ENCODE peak calls at places on chromosomes 12 and 14, in five cellular contexts. G is HEK293T, J is cerebellar nuclear complex, F is iPS-NIHi11, H is gastrocnemius medialis. V is an unnamed sample.

GRCh38 chr12:23540572-23540971 is 408.9 kb downstream of the SOX5 start:
- DNase-seq in H (no peak), G (no peak), F (no peak), J (no peak), V (no peak)

GRCh38 chr14:68585690-68586089 is 207.2 kb downstream of the ZFP36L1 start:
- DNase-seq in F (no peak), G (no peak), H (no peak), J (no peak), V (no peak)

GRCh38 chr14:103770902-103771301 is 55.3 kb downstream of the ZFYVE21 start:
- DNase-seq in J (no peak), G (no peak), F (peak; percentile 34), H (no peak), V (no peak)

GRCh38 chr12:111842556-111843396 is 748 bp downstream of the MAPKAPK5 start:
- DNase-seq in G (peak; percentile 19), F (no peak), J (no peak), H (no peak), V (no peak)

GRCh38 chr14:90941705-90942104 is 118.7 kb downstream of the RPS6KA5 start:
- DNase-seq in F (no peak), H (no peak), G (no peak), J (no peak), V (no peak)

GRCh38 chr12:28248555-28249127 is 58.4 kb downstream of the CCDC91 start:
- DNase-seq in J (no peak), G (no peak), H (no peak), F (no peak), V (no peak)

GRCh38 chr14:95619785-95620417 is 66.3 kb upstream of the TCL1B start:
- DNase-seq in J (no peak), G (no peak), H (no peak), F (no peak), V (no peak)

GRCh38 chr12:55727643-55728184 is 1.1 kb downstream of the CD63 start:
- DNase-seq in G (no peak), J (no peak), H (peak; percentile 82), F (no peak), V (no peak)

V was measured in DMS79.